ENCODE peak calls at places on chromosome 18, in eight cellular contexts. R is sigmoid colon, D is ovary, A is Peyer's patch, S is tibial nerve, U is HCT116, P is HepG2, M is K562. B is an unnamed sample. For H3K36me3, the result is how much of the 10 kb centered on the place peaks cover.

GRCh38 chr18:23229472-23229871 is 94.2 kb downstream of the CABLES1 start:
- DNase-seq in R (no peak), D (no peak), A (no peak), S (no peak), U (no peak), P (no peak), M (no peak), B (no peak)

GRCh38 chr18:63947051-63947790 is 1.9 kb upstream of the HMSD start:
- DNase-seq in R (no peak), D (no peak), A (no peak), S (no peak), U (no peak), P (no peak), M (no peak), B (no peak)

GRCh38 chr18:63410792-63411191 is 11.5 kb downstream of the VPS4B start:
- DNase-seq in R (no peak), D (no peak), A (no peak), S (no peak), U (no peak), P (peak), M (no peak), B (no peak)

GRCh38 chr18:47603158-47603557 is 327.3 kb downstream of the SMAD2 start:
- DNase-seq in R (no peak), D (no peak), A (no peak), S (no peak), U (no peak), P (no peak), M (no peak), B (no peak)

GRCh38 chr18:77106331-77106730 is 26.3 kb downstream of the MBP start:
- DNase-seq in R (no peak), D (no peak), A (no peak), S (no peak), U (no peak), P (no peak), M (peak), B (no peak)

GRCh38 chr18:79403723-79404566 is 8.2 kb downstream of the NFATC1 start:
- DNase-seq in R (no peak), D (no peak), A (peak), S (no peak), U (no peak), P (no peak), M (no peak), B (no peak)

GRCh38 chr18:79672490-79673276 is 6.9 kb upstream of the CTDP1 start:
- DNase-seq in R (no peak), D (no peak), A (no peak), S (no peak), U (no peak), P (no peak), M (no peak), B (no peak)

GRCh38 chr18:77161954-77162353 is 29.4 kb upstream of the MBP start:
- DNase-seq in R (no peak), D (no peak), A (no peak), S (no peak), U (no peak), P (no peak), M (no peak), B (no peak)

GRCh38 chr18:31399336-31400032 is 22.9 kb downstream of the DSG4 start:
- DNase-seq in R (no peak), D (no peak), A (no peak), S (no peak), U (peak), P (peak), M (no peak), B (no peak)

GRCh38 chr18:45482286-45482685 is 133.0 kb upstream of the SLC14A2 start:
- DNase-seq in R (no peak), D (no peak), A (no peak), S (no peak), U (no peak), P (no peak), M (no peak), B (no peak)

GRCh38 chr18:78884502-78884901 is 95.1 kb upstream of the SALL3 start:
- DNase-seq in R (no peak), D (no peak), A (no peak), S (no peak), U (no peak), P (no peak), M (no peak), B (no peak)

GRCh38 chr18:77057043-77057442 is 75.5 kb downstream of the MBP start:
- DNase-seq in R (no peak), D (no peak), A (no peak), S (no peak), U (no peak), P (no peak), M (no peak), B (no peak)

GRCh38 chr18:48790226-48790863 is 160.4 kb downstream of the SMAD7 start:
- DNase-seq in R (peak), D (peak), A (peak), S (peak), U (peak), P (no peak), M (no peak), B (peak)

GRCh38 chr18:41594582-41594981 is 360.5 kb upstream of the PIK3C3 start:
- DNase-seq in R (no peak), D (no peak), A (no peak), S (no peak), U (no peak), P (no peak), M (no peak), B (no peak)

GRCh38 chr18:68962623-68963022 is 164.7 kb downstream of the CCDC102B start:
- DNase-seq in R (no peak), D (no peak), A (no peak), S (no peak), U (no peak), P (no peak), M (no peak), B (no peak)

GRCh38 chr18:48408727-48409590 is at the start of gene ZBTB7C:
- DNase-seq in R (no peak), D (peak), A (peak), S (no peak), U (no peak), P (no peak), M (no peak), B (no peak)

GRCh38 chr18:48889115-48889941 is 61.4 kb downstream of the SMAD7 start:
- DNase-seq in R (peak), D (peak), A (peak), S (no peak), U (no peak), P (no peak), M (no peak), B (peak)

GRCh38 chr18:45384137-45384998 is 230.9 kb upstream of the SLC14A2 start:
- DNase-seq in R (no peak), D (peak), A (peak), S (peak), U (peak), P (peak), M (peak), B (peak)

GRCh38 chr18:42048150-42048549 is 93.1 kb downstream of the PIK3C3 start:
- DNase-seq in R (no peak), D (no peak), A (no peak), S (no peak), U (no peak), P (peak), M (no peak), B (no peak)

GRCh38 chr18:34159691-34160185 is 65.0 kb downstream of the NOL4 start:
- DNase-seq in R (no peak), D (no peak), A (no peak), S (no peak), U (no peak), P (no peak), M (no peak), B (no peak)

GRCh38 chr18:10304853-10305252 is 149.6 kb upstream of the APCDD1 start:
- DNase-seq in R (no peak), D (no peak), A (no peak), S (peak), U (no peak), P (no peak), M (no peak), B (peak)

GRCh38 chr18:28115149-28115550 is 61.8 kb downstream of the CDH2 start:
- DNase-seq in R (no peak), D (no peak), A (no peak), S (no peak), U (no peak), P (peak), M (no peak), B (no peak)

GRCh38 chr18:41121116-41121826 is 833.8 kb upstream of the PIK3C3 start:
- DNase-seq in R (no peak), D (no peak), A (no peak), S (no peak), U (no peak), P (no peak), M (no peak), B (no peak)

GRCh38 chr18:3447035-3447894 is 2.7 kb upstream of the TGIF1 start:
- DNase-seq in R (peak), D (peak), A (no peak), S (peak), U (no peak), P (no peak), M (peak), B (no peak)

GRCh38 chr18:3444954-3445353 is 5.0 kb upstream of the TGIF1 start:
- DNase-seq in R (no peak), D (no peak), A (no peak), S (no peak), U (no peak), P (no peak), M (peak), B (no peak)

GRCh38 chr18:3440340-3440739 is 9.6 kb upstream of the TGIF1 start:
- DNase-seq in R (no peak), D (no peak), A (no peak), S (no peak), U (no peak), P (no peak), M (no peak), B (no peak)

GRCh38 chr18:3441290-3441689 is 8.7 kb upstream of the TGIF1 start:
- DNase-seq in R (no peak), D (no peak), A (no peak), S (no peak), U (no peak), P (peak), M (peak), B (no peak)

DNA sequence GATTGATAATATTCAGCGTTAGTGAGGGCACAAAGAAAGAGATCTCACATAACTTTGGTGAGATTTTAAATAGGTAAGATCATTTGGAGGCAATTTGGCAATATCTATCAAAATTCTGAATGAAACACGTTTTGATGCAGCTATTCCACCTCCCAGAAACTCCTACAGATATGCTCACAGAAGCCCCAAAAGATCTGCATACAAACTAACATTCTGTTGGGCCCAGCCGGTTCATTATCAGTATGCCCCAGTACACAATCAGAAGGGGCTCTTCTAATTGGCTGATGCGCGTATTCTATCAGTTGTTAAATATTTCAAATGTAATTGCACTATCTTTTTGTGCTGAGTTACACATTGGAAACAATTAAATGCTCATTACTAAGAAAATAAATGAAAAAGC is 7.1 kb upstream of the TGIF1 start:
- DNase-seq in R (no peak), D (no peak), A (no peak), S (no peak), U (no peak), P (no peak), M (peak), B (no peak)
- TF ChIP-seq POLR2A in R (no peak), D (no peak), A (no peak), S (no peak), U (no peak), P (no peak), M (no peak), B (no peak)

GRCh38 chr18:35514283-35514682 is 16.5 kb upstream of the INO80C start:
- DNase-seq in R (no peak), D (no peak), A (no peak), S (no peak), U (no peak), P (no peak), M (no peak), B (no peak)
- H3K27ac ChIP-seq in R (no peak), D (no peak), A (no peak), S (no peak), U (no peak), P (no peak), M (no peak), B (no peak)

GRCh38 chr18:35603528-35603927 is 22.0 kb downstream of the GALNT1 start:
- DNase-seq in R (no peak), D (no peak), A (no peak), S (no peak), U (no peak), P (peak), M (no peak), B (no peak)
- H3K36me3 ChIP-seq in R (under half), D (under half), A (under half), S (under half), U (under half), P (under half), M (under half), B (under half)

GRCh38 chr18:12765586-12765985 is 62.7 kb downstream of the PSMG2 start:
- DNase-seq in R (no peak), D (no peak), A (no peak), S (no peak), U (no peak), P (no peak), M (no peak), B (no peak)
- TF ChIP-seq POLR2A in R (no peak), D (no peak), A (no peak), S (no peak), U (no peak), P (no peak), M (no peak), B (no peak)

GRCh38 chr18:58894937-58895336 is 30.3 kb downstream of the ZNF532 start:
- DNase-seq in R (no peak), D (no peak), A (no peak), S (no peak), U (no peak), P (no peak), M (no peak), B (no peak)

GRCh38 chr18:58895385-58895784 is 30.7 kb downstream of the ZNF532 start:
- DNase-seq in R (no peak), D (no peak), A (no peak), S (no peak), U (no peak), P (no peak), M (no peak), B (no peak)

GRCh38 chr18:58891753-58892152 is 27.1 kb downstream of the ZNF532 start:
- DNase-seq in R (no peak), D (no peak), A (no peak), S (no peak), U (no peak), P (no peak), M (no peak), B (no peak)

GRCh38 chr18:58892536-58892935 is 27.9 kb downstream of the ZNF532 start:
- DNase-seq in R (no peak), D (no peak), A (no peak), S (no peak), U (no peak), P (no peak), M (no peak), B (no peak)

DNA sequence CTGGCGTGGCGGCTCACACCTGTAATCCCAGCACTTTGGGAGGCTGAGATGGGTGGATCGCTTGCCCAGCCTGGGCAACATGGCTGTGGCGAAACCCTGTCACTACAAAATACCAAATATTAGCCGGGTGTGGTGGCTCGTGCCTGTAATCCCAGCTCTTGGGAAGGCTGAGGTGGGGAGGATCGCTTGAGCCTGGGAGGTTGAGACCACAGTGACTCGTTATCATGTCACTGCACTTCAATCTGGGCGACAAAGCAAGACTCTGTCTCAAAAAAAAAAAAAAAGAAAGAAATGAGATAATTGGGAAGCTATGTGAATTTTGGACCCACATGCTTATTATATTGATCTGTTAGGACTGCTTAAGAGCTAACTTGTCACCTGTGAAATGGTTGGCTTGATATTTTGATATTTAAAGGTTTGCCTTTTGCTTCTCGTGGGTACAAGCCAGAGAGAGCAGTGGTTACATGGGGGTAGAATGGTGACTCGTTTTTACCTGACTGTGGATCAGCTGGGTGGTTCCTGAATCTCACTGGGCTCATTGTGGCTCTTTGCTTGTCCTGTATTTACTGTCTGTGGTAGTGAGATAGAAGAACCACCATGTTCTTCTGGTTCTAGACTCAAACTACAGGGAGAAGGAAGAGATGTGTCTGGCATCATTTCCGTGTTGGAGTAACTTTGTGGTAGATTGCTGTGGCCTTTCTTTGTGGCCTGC is 28.9 kb downstream of the ZNF532 start:
- DNase-seq in R (no peak), D (no peak), A (no peak), S (no peak), U (peak), P (no peak), M (no peak), B (no peak)
- H3K27ac ChIP-seq in R (no peak), D (no peak), A (no peak), S (peak), U (no peak), P (no peak), M (no peak), B (no peak)

GRCh38 chr18:231563-231962 is 36.3 kb downstream of the THOC1 start:
- DNase-seq in R (no peak), D (no peak), A (no peak), S (no peak), U (no peak), P (no peak), M (no peak), B (no peak)

GRCh38 chr18:227902-228301 is 39.9 kb downstream of the THOC1 start:
- DNase-seq in R (no peak), D (no peak), A (no peak), S (no peak), U (no peak), P (no peak), M (no peak), B (no peak)

DNA sequence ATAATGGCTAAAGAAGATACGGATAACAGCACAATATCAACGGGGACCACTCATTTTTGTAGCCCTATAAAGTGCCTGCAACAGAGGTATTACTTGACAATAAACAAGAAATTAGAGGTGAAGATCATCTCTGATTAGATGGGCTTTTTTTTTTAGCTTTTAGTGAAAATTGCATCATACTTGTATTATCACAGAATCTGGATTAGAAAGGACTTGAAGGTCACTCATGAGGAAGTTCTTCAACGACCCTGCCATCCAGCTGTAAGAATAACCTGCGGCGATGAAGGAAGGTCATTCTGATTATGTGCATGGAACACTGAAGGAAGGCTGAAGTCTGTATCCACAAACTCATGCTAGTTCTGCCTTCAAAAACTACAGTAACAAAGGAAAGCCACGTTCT is 40.5 kb downstream of the THOC1 start:
- DNase-seq in R (no peak), D (no peak), A (no peak), S (no peak), U (no peak), P (no peak), M (no peak), B (no peak)
- H3K36me3 ChIP-seq in R (under half), D (under half), A (under half), S (under half), U (under half), P (half or more), M (half or more), B (under half)

GRCh38 chr18:43952398-43952797 is 675.1 kb upstream of the SYT4 start:
- DNase-seq in R (no peak), D (no peak), A (no peak), S (no peak), U (no peak), P (no peak), M (no peak), B (no peak)
- TF ChIP-seq POLR2A in R (no peak), D (no peak), A (no peak), S (no peak), U (no peak), P (no peak), M (no peak), B (no peak)

GRCh38 chr18:50628543-50628905 is 68.6 kb downstream of the MAPK4 start:
- DNase-seq in R (no peak), D (no peak), A (no peak), S (no peak), U (no peak), P (no peak), M (no peak), B (no peak)

GRCh38 chr18:50630895-50631294 is 71.0 kb downstream of the MAPK4 start:
- DNase-seq in R (peak), D (no peak), A (no peak), S (no peak), U (no peak), P (no peak), M (no peak), B (no peak)

GRCh38 chr18:50631831-50632285 is 72.0 kb downstream of the MAPK4 start:
- DNase-seq in R (peak), D (no peak), A (no peak), S (no peak), U (no peak), P (no peak), M (no peak), B (peak)

GRCh38 chr18:50627594-50628542 is 68.0 kb downstream of the MAPK4 start:
- DNase-seq in R (peak), D (no peak), A (no peak), S (no peak), U (no peak), P (no peak), M (no peak), B (no peak)

GRCh38 chr18:50629148-50629631 is 69.3 kb downstream of the MAPK4 start:
- DNase-seq in R (peak), D (no peak), A (no peak), S (no peak), U (no peak), P (no peak), M (no peak), B (no peak)
- H3K27ac ChIP-seq in R (no peak), D (no peak), A (peak), S (no peak), U (no peak), P (no peak), M (no peak), B (peak)

GRCh38 chr18:43605224-43605623 is 327.9 kb upstream of the SYT4 start:
- DNase-seq in R (no peak), D (no peak), A (no peak), S (no peak), U (no peak), P (no peak), M (no peak), B (no peak)

GRCh38 chr18:43606800-43607199 is 329.5 kb upstream of the SYT4 start:
- DNase-seq in R (no peak), D (no peak), A (no peak), S (no peak), U (no peak), P (no peak), M (no peak), B (no peak)

GRCh38 chr18:43596106-43596712 is 318.9 kb upstream of the SYT4 start:
- DNase-seq in R (no peak), D (no peak), A (no peak), S (no peak), U (no peak), P (peak), M (peak), B (no peak)

GRCh38 chr18:43601432-43601831 is 324.1 kb upstream of the SYT4 start:
- DNase-seq in R (no peak), D (no peak), A (no peak), S (no peak), U (no peak), P (no peak), M (no peak), B (no peak)
- H3K36me3 ChIP-seq in R (under half), D (under half), A (under half), S (under half), U (under half), P (under half), M (under half), B (under half)

B was measured in gastrocnemius medialis.